ENCODE peak calls at places on chromosomes 2 and 18, in six cellular contexts. E, N, O, U, K and F are unnamed samples.

GRCh38 chr2:69073928-69074575 is 61.1 kb downstream of the ANTXR1 start:
- DNase-seq in O (no peak), E (no peak), U (no peak), N (no peak), K (peak; percentile 34), F (peak; percentile 19)

GRCh38 chr2:175168564-175168945 is 552 bp upstream of the ATF2 start:
- DNase-seq in E (no peak), K (no peak), O (no peak), U (no peak), N (no peak), F (no peak)

GRCh38 chr2:134669731-134670669 is 48.8 kb downstream of the TMEM163 start:
- DNase-seq in E (no peak), U (peak; percentile 74), N (peak; percentile 5), K (no peak), O (no peak), F (no peak)

GRCh38 chr2:36589230-36589630 is 8.7 kb downstream of the FEZ2 start:
- DNase-seq in O (no peak), N (no peak), K (no peak), U (no peak), E (no peak), F (no peak)

GRCh38 chr2:144660518-144661316 is 140.8 kb upstream of the ZEB2 start:
- DNase-seq in O (no peak), N (peak; percentile 81), U (no peak), K (peak; percentile 17), E (peak; percentile 47), F (peak; percentile 13)

GRCh38 chr2:176984987-176985386 is 227.6 kb upstream of the HNRNPA3 start:
- DNase-seq in N (no peak), E (no peak), K (no peak), U (no peak), O (no peak), F (no peak)

GRCh38 chr2:141062016-141062415 is 1068.8 kb downstream of the LRP1B start:
- DNase-seq in U (no peak), K (no peak), O (no peak), N (no peak), E (no peak), F (no peak)

GRCh38 chr2:176178271-176178806 is 10.1 kb upstream of the HOXD1 start:
- DNase-seq in K (no peak), N (peak; percentile 80), U (peak; percentile 59), E (no peak), O (no peak), F (no peak)

GRCh38 chr18:73683618-73684238 is 463.9 kb downstream of the FBXO15 start:
- DNase-seq in O (no peak), N (no peak), U (no peak), E (peak; percentile 26), K (peak; percentile 58), F (no peak)

GRCh38 chr18:67515987-67516431 is 511 bp downstream of the DSEL start:
- DNase-seq in E (peak; percentile 90), K (peak; percentile 88), O (peak; percentile 0), N (peak; percentile 63), U (peak; percentile 91), F (peak; percentile 78)

GRCh38 chr2:222375798-222376197 is 48.5 kb upstream of the SGPP2 start:
- DNase-seq in N (no peak), O (no peak), E (no peak), U (no peak), K (no peak), F (no peak)

DNA sequence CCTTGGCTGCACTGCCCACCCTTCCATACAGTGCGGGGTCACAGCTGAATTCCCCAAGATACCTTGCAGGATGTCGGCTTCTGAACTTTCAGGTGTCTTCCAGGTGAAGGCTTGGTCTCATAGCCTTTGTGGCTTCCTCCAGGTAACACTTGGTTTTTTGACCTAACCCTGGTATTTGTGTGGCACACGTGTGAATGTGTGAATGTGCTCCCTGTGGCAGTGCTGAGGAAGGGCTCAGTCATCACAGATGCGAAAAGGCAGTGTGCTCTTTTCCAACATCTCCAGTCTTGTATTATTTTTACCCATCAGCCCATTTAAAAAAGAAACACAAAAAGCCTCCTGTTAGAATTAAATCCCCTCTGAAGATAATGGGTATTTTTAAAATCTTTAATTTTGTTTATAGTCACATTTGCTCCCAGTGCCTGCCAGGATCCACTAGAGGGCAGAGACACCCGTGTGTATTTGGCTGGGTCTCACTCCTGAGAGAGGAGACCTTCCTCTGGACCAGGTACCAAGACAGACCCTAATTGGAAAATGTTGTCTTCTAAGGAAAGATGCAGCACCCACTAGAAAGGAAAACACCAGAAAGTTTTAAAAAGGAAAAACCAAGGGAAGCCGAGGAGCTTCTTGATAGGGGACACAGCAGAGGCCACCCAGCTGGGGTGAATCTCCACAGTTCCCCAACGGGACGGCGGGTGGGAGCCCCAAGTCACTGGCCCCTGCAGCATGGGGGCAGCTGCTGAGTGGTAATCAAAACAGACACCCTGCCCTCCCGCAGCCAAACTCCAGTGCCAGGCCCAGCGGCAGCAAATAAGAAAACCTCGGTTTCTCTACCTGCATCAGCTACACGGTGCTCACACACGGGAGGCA is 27.7 kb downstream of the FAM110C start:
- DNase-seq in U (no peak), E (peak; percentile 4), N (no peak), O (no peak), K (no peak), F (no peak)
- TF ChIP-seq CTCF in U (peak; percentile 34), E (peak; percentile 54), N (peak; percentile 49), O (peak; percentile 27), K (peak; percentile 22), F (peak; percentile 73)

DNA sequence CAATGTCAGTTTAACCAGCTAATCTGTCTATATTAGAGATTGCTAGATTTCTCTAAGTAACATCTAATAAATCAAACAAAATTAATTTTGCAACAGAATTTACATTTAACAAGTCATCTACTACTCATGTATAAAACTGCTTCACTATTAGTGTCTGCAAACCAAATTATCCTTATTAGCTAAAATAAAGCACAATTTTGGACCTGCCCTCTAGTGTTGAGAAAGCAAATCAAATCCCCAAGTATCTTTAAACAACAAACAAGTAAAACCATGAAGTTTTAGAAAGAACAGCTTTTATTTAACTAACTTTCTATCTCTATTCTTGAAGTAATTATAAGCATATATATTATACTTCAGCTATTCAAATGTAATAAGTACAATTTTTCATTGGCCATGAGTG is 113.1 kb upstream of the SP3 start:
- DNase-seq in E (peak; percentile 27), K (peak; percentile 49), O (no peak), U (no peak), N (no peak), F (peak; percentile 11)
- TF ChIP-seq CTCF in E (peak; percentile 46), K (no peak), O (peak; percentile 21), U (no peak), N (peak; percentile 17), F (peak; percentile 80)

GRCh38 chr2:158457092-158457825 is 507 bp downstream of the PKP4 start:
- DNase-seq in U (peak; percentile 71), E (peak; percentile 60), K (peak; percentile 63), O (no peak), N (peak; percentile 82), F (peak; percentile 48)
- TF ChIP-seq CTCF in U (no peak), E (peak; percentile 0), K (peak; percentile 10), O (no peak), N (no peak), F (peak; percentile 3)

DNA sequence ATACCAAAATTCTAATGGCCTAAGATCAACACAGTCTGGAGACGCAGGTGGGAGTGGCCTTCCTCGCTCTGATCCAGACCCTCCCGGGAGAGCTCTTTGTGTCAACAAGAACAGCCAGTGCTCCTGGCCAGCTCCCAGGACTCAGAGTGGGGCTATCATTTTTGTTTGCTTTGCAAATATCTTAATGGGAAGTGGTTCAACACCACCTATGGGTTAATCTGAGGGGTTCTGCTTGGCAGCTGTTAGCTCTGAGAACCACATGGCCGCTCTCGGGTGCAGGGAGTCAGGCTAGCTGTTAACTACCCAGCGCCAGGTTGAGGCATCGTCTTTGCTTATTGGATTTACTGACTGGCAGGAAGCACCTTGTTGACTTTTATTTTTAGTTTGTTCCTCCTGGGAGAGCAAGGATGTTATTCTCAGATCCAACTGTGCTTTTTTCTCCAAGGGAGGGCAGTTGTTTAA is 184.8 kb upstream of the SP5 start:
- DNase-seq in O (no peak), K (peak; percentile 84), N (no peak), E (peak; percentile 65), U (peak; percentile 84), F (no peak)
- TF ChIP-seq CTCF in O (no peak), K (no peak), N (no peak), E (no peak), U (no peak), F (no peak)

GRCh38 chr18:48740846-48741485 is 202.1 kb downstream of the CTIF start:
- DNase-seq in E (no peak), U (no peak), K (no peak), O (no peak), N (no peak), F (no peak)

GRCh38 chr18:48741866-48742265 is 203.0 kb downstream of the CTIF start:
- DNase-seq in O (no peak), N (no peak), E (no peak), U (no peak), K (no peak), F (no peak)

GRCh38 chr18:48740068-48740440 is 201.2 kb downstream of the CTIF start:
- DNase-seq in N (no peak), U (no peak), K (no peak), E (peak; percentile 10), O (no peak), F (no peak)

GRCh38 chr18:48736861-48737260 is 198.0 kb downstream of the CTIF start:
- DNase-seq in O (no peak), E (no peak), N (no peak), U (no peak), K (no peak), F (no peak)

DNA sequence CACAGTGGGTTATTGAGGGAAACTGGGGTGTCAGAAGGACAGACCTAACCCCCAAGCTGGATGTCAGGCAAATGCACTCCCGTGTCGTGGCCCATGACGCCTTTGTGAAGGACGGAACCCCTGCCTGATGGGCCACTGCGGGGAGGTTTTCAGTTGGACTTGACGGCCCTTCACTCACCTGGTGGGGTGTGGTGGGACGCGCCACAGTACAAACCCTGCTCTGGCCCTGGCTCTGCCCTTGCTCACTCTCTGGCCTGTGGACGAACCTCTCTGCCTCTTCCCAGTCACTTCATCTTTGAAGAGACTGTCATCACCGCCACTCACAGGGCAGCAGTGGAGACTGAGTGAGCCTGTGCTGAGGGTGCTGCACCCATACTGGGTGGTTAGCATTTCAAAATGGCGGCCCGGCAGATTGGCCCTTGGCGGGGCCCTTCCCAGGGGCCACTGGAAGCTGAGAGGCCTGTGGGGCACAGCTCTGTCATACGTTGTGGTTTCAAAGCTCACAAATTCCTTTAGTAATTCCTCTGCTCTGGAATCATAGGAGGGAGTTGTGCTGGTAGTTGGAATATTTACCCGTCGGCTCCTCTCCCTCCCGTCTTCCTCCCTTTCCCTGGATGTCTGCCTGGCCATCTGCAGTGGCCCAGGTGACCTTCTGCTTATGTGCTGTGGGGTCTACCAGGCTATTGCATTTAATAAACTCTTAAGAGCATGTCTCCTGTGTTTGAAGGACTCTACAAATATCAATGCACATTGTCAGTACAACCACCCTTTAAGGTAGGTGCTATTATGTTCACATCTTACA is 200.6 kb downstream of the CTIF start:
- DNase-seq in N (no peak), K (no peak), E (no peak), U (no peak), O (no peak), F (no peak)
- TF ChIP-seq CTCF in N (no peak), K (no peak), E (no peak), U (no peak), O (no peak), F (no peak)